ENCODE peak calls at places on chromosomes 5 and 9, in six cellular contexts. P is pancreas; Z is CD4-positive, alpha-beta memory T cell; D is A673; A is naive thymus-derived CD4-positive, alpha-beta T cell; X is uterus. J is an unnamed sample.

GRCh38 chr5:133316346-133317343 is 264.8 kb downstream of the HSPA4 start:
- DNase-seq in Z (no peak), P (no peak), D (peak; percentile 15), A (no peak), X (no peak), J (peak; percentile 12)

GRCh38 chr5:155726267-155726666 is 600.7 kb upstream of the SGCD start:
- DNase-seq in P (no peak), X (no peak), Z (no peak), D (peak; percentile 3), A (no peak), J (no peak)

GRCh38 chr9:75064307-75065025 is 23.5 kb downstream of the NMRK1 start:
- DNase-seq in P (no peak), Z (no peak), D (no peak), X (no peak), A (no peak), J (no peak)

GRCh38 chr9:16213781-16214515 is 656.5 kb downstream of the BNC2 start:
- DNase-seq in X (peak; percentile 82), A (no peak), D (no peak), Z (no peak), P (peak; percentile 7), J (no peak)

GRCh38 chr5:151825445-151825844 is 53.7 kb downstream of the G3BP1 start:
- DNase-seq in Z (peak; percentile 50), P (peak; percentile 24), A (peak; percentile 16), X (peak; percentile 23), D (peak; percentile 76), J (peak; percentile 69)

GRCh38 chr5:83974151-83974822 is 253.6 kb upstream of the HAPLN1 start:
- DNase-seq in P (no peak), X (no peak), D (no peak), Z (no peak), A (no peak), J (no peak)

GRCh38 chr9:8489845-8490244 is 690.3 kb upstream of the DMAC1 start:
- DNase-seq in P (no peak), D (no peak), Z (no peak), A (no peak), X (no peak), J (no peak)

GRCh38 chr5:122310886-122311285 is 1.2 kb upstream of the SNCAIP start:
- DNase-seq in Z (no peak), P (no peak), A (no peak), D (no peak), X (peak; percentile 27), J (no peak)

GRCh38 chr5:128199104-128199503 is 115.5 kb downstream of the SLC12A2 start:
- DNase-seq in X (no peak), D (no peak), Z (no peak), A (no peak), P (peak; percentile 25), J (peak; percentile 52)

GRCh38 chr9:14353222-14354056 is 39.5 kb upstream of the NFIB start:
- DNase-seq in X (peak; percentile 93), P (peak; percentile 80), Z (peak; percentile 49), D (peak; percentile 79), A (peak; percentile 33), J (peak; percentile 78)

GRCh38 chr5:13990896-13991295 is 46.4 kb upstream of the DNAH5 start:
- DNase-seq in X (no peak), D (no peak), P (no peak), Z (no peak), A (no peak), J (no peak)

GRCh38 chr5:3386676-3387075 is 209.0 kb upstream of the IRX1 start:
- DNase-seq in X (no peak), D (no peak), P (no peak), Z (no peak), A (no peak), J (no peak)

GRCh38 chr5:6492934-6493333 is 44.3 kb downstream of the UBE2QL1 start:
- DNase-seq in Z (no peak), A (no peak), P (no peak), X (no peak), D (peak; percentile 36), J (no peak)

GRCh38 chr5:82174128-82174918 is 103.8 kb downstream of the RPS23 start:
- DNase-seq in X (peak; percentile 32), A (peak; percentile 39), D (peak; percentile 79), Z (peak; percentile 33), P (peak; percentile 25), J (peak; percentile 40)

GRCh38 chr5:81428446-81428845 is 34.5 kb upstream of the ACOT12 start:
- DNase-seq in X (no peak), Z (no peak), D (no peak), P (no peak), A (no peak), J (no peak)

GRCh38 chr9:89498845-89499480 is 1.1 kb upstream of the SEMA4D start:
- DNase-seq in X (no peak), P (no peak), Z (peak; percentile 62), A (peak; percentile 50), D (no peak), J (peak; percentile 39)

GRCh38 chr9:89495824-89496555 is 1.9 kb downstream of the SEMA4D start:
- DNase-seq in X (no peak), D (no peak), A (no peak), Z (no peak), P (no peak), J (no peak)

GRCh38 chr9:89497978-89498844 is at the start of gene SEMA4D:
- DNase-seq in D (peak; percentile 83), P (peak; percentile 74), Z (no peak), A (no peak), X (peak; percentile 74), J (peak; percentile 78)

GRCh38 chr9:89496645-89497044 is 1.3 kb downstream of the SEMA4D start:
- DNase-seq in Z (peak; percentile 36), D (no peak), P (no peak), A (no peak), X (no peak), J (no peak)

DNA sequence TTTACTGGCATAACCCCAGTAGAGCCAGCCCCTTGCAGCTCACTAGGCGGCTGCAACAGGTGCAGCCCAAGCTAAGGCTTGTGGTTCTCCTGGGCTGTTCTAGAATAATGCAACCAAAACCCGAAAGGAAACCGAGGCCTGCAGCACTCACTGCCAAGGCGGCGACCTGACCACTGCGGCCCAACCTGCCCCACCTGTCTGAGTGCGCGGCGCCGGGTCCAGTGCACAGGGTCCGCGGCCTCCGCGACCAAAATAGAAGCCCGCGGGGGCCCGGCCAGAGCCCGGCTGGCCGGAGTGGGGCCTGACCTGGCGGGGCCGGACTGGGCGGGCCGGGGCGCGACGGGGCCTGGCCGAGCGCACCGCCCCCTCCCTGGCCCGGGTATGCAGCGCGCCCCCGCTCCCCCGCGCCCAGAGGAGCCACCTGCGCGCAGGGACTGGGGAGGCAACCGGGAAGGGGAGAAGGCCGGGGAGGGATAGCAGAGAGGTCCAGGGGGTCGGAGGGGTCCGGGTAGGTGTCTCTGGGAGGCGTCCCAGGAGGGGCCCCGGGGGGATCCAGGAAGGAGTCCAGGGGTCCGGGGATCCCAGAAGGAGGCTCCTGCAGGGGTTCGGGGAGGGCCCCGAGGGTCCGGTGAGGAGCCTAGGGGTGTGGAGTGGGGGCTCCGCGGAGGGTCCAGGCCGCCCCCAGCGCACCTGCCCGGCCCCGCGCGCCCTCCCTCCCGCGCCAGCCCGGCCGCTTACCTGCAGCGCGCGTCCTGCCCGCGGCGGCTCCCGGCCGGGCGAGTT is 541 bp downstream of the SEMA4D start:
- DNase-seq in P (no peak), D (no peak), X (no peak), Z (no peak), A (peak; percentile 42), J (peak; percentile 39)
- H3K4me3 ChIP-seq in P (peak overlapping the region; percentile 80), D (peak overlapping the region; percentile 76), X (peak overlapping the region; percentile 74), Z (peak overlapping the region; percentile 89), A (peak overlapping the region; percentile 67), J (peak overlapping the region; percentile 78)

DNA sequence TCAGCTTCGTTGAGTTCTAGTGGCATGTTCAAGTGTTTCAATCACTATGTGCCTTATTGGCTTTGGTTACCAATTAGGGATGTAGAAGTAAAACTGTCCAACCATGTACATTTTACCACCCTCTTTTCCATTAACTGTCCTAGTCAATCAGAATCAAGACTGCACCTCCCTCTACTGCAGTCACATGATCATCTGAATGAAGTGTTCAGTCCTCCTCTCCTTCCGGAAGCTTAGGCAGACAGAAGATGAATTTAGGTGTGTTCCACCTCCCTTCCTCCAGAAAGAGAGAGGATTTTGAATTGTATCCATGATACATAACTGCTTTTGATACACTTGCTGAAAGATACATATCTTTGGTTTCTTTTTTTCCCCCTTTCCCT is 133.7 kb downstream of the ERCC6L2 start:
- DNase-seq in P (no peak), Z (no peak), X (no peak), D (no peak), A (no peak), J (no peak)
- H3K4me1 ChIP-seq in P (no peaks in the 10 kb centered on the region), Z (peaks cover 52% of the 10 kb centered on the region), X (no peaks in the 10 kb centered on the region), D (peaks cover 17% of the 10 kb centered on the region), A (peaks cover 37% of the 10 kb centered on the region), J (peaks cover 3% of the 10 kb centered on the region)

GRCh38 chr5:105392710-105393149 is 1830.1 kb upstream of the NUDT12 start:
- DNase-seq in P (no peak), D (no peak), X (no peak), A (no peak), Z (no peak), J (no peak)

GRCh38 chr5:105392122-105392709 is 1829.6 kb upstream of the NUDT12 start:
- DNase-seq in A (no peak), X (no peak), P (no peak), Z (no peak), D (no peak), J (no peak)
- H3K4me3 ChIP-seq in A (no peak overlapping the region), X (no peak overlapping the region), P (no peak overlapping the region), Z (no peak overlapping the region), D (no peak overlapping the region), J (no peak overlapping the region)

GRCh38 chr5:150505816-150506215 is 2.1 kb upstream of the NDST1 start:
- DNase-seq in D (no peak), Z (no peak), P (no peak), A (no peak), X (no peak), J (no peak)

GRCh38 chr5:150503386-150503785 is 4.5 kb upstream of the NDST1 start:
- DNase-seq in A (no peak), Z (no peak), X (no peak), D (no peak), P (peak; percentile 63), J (no peak)

GRCh38 chr5:150503977-150504620 is 3.8 kb upstream of the NDST1 start:
- DNase-seq in X (no peak), P (peak; percentile 90), A (no peak), D (no peak), Z (no peak), J (peak; percentile 79)

GRCh38 chr5:150506571-150507282 is 1.2 kb upstream of the NDST1 start:
- DNase-seq in P (no peak), D (no peak), Z (no peak), A (no peak), X (no peak), J (no peak)

DNA sequence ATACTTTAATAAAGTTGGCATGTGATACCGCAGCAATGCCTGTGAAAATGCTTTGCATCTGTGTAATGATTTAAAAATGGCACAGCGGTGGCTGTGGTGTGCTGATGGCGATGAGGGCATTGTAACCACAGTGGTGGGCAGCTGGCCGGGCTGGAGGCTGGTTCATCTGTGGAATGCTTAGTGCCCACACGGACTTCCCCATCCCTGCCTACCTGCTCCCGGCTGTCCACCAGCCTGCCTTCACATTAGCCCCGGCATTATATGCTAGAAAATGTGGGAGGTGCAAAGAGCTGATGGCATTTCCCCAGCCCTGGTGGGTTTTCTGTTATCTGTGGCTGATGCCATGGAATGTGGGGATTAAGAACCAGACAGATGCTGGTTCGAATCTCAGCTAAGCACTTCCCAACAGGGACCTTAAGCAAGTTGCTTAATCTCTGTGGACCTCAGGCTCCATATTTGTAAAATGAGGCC is 2.9 kb upstream of the NDST1 start:
- DNase-seq in P (no peak), X (no peak), Z (no peak), A (no peak), D (no peak), J (no peak)
- H3K4me1 ChIP-seq in P (peaks cover 76% of the 10 kb centered on the region), X (no peaks in the 10 kb centered on the region), Z (no peaks in the 10 kb centered on the region), A (no peaks in the 10 kb centered on the region), D (no peaks in the 10 kb centered on the region), J (peaks cover 22% of the 10 kb centered on the region)

J was measured in small intestine.